ENCODE peak calls at places on chromosomes 11 and 22, in four cellular contexts. One of them, this sample, is unnamed.

GRCh38 chr22:38133331-38133730 is 22.8 kb upstream of the BAIAP2L2 start:
- DNase-seq in stimulated activated CD8-positive, alpha-beta memory T cell treated with anti-CD3 and anti-CD28 coated beads, Interleukin-15, amount 100 ng/mL, for 24 hours: no peak
- DNase-seq in right lobe of liver: no peak
- DNase-seq in head of caudate nucleus: no peak
- DNase-seq in this sample: no peak

GRCh38 chr11:97740783-97741151 is 1280.0 kb upstream of the CNTN5 start:
- DNase-seq in stimulated activated CD8-positive, alpha-beta memory T cell treated with anti-CD3 and anti-CD28 coated beads, Interleukin-15, amount 100 ng/mL, for 24 hours: no peak
- DNase-seq in head of caudate nucleus: no peak
- DNase-seq in right lobe of liver: no peak
- DNase-seq in this sample: no peak

GRCh38 chr11:113241190-113242051 is 73.0 kb upstream of the TTC12 start:
- DNase-seq in stimulated activated CD8-positive, alpha-beta memory T cell treated with anti-CD3 and anti-CD28 coated beads, Interleukin-15, amount 100 ng/mL, for 24 hours: no peak
- DNase-seq in head of caudate nucleus: no peak
- DNase-seq in right lobe of liver: no peak
- DNase-seq in this sample: no peak

GRCh38 chr11:116281173-116282160 is 491.3 kb downstream of the BUD13 start:
- DNase-seq in stimulated activated CD8-positive, alpha-beta memory T cell treated with anti-CD3 and anti-CD28 coated beads, Interleukin-15, amount 100 ng/mL, for 24 hours: no peak
- DNase-seq in right lobe of liver: no peak
- DNase-seq in head of caudate nucleus: no peak
- DNase-seq in this sample: no peak

GRCh38 chr11:45113807-45114206 is 32.6 kb upstream of the PRDM11 start:
- DNase-seq in right lobe of liver: no peak
- DNase-seq in stimulated activated CD8-positive, alpha-beta memory T cell treated with anti-CD3 and anti-CD28 coated beads, Interleukin-15, amount 100 ng/mL, for 24 hours: no peak
- DNase-seq in head of caudate nucleus: no peak
- DNase-seq in this sample: no peak

GRCh38 chr11:71999813-72000590 is 1.3 kb downstream of the IL18BP start:
- DNase-seq in right lobe of liver: no peak
- DNase-seq in stimulated activated CD8-positive, alpha-beta memory T cell treated with anti-CD3 and anti-CD28 coated beads, Interleukin-15, amount 100 ng/mL, for 24 hours: no peak
- DNase-seq in head of caudate nucleus: no peak
- DNase-seq in this sample: no peak

GRCh38 chr11:117822031-117822521 is 2.5 kb downstream of the FXYD2 start:
- DNase-seq in head of caudate nucleus: no peak
- DNase-seq in stimulated activated CD8-positive, alpha-beta memory T cell treated with anti-CD3 and anti-CD28 coated beads, Interleukin-15, amount 100 ng/mL, for 24 hours: no peak
- DNase-seq in right lobe of liver: no peak
- DNase-seq in this sample: no peak

GRCh38 chr22:32175751-32176644 is 16.9 kb upstream of the C22orf42 start:
- DNase-seq in head of caudate nucleus: no peak
- DNase-seq in right lobe of liver: no peak
- DNase-seq in stimulated activated CD8-positive, alpha-beta memory T cell treated with anti-CD3 and anti-CD28 coated beads, Interleukin-15, amount 100 ng/mL, for 24 hours: no peak
- DNase-seq in this sample: no peak

GRCh38 chr11:42054351-42054750 is 594.9 kb upstream of the LRRC4C start:
- DNase-seq in right lobe of liver: no peak
- DNase-seq in head of caudate nucleus: no peak
- DNase-seq in stimulated activated CD8-positive, alpha-beta memory T cell treated with anti-CD3 and anti-CD28 coated beads, Interleukin-15, amount 100 ng/mL, for 24 hours: no peak
- DNase-seq in this sample: no peak

GRCh38 chr22:33073989-33074391 is 15.8 kb upstream of the SYN3 start:
- DNase-seq in head of caudate nucleus: no peak
- DNase-seq in right lobe of liver: no peak
- DNase-seq in stimulated activated CD8-positive, alpha-beta memory T cell treated with anti-CD3 and anti-CD28 coated beads, Interleukin-15, amount 100 ng/mL, for 24 hours: no peak
- DNase-seq in this sample: peak; percentile 7

GRCh38 chr22:37303821-37304274 is 21.5 kb downstream of the CYTH4 start:
- DNase-seq in stimulated activated CD8-positive, alpha-beta memory T cell treated with anti-CD3 and anti-CD28 coated beads, Interleukin-15, amount 100 ng/mL, for 24 hours: no peak
- DNase-seq in head of caudate nucleus: no peak
- DNase-seq in right lobe of liver: no peak
- DNase-seq in this sample: peak; percentile 91

GRCh38 chr11:75558939-75559843 is 2.9 kb upstream of the SERPINH1 start:
- DNase-seq in head of caudate nucleus: no peak
- DNase-seq in right lobe of liver: no peak
- DNase-seq in stimulated activated CD8-positive, alpha-beta memory T cell treated with anti-CD3 and anti-CD28 coated beads, Interleukin-15, amount 100 ng/mL, for 24 hours: no peak
- DNase-seq in this sample: peak; percentile 64

GRCh38 chr22:38030311-38031133 is 26.7 kb upstream of the PICK1 start:
- DNase-seq in stimulated activated CD8-positive, alpha-beta memory T cell treated with anti-CD3 and anti-CD28 coated beads, Interleukin-15, amount 100 ng/mL, for 24 hours: no peak
- DNase-seq in head of caudate nucleus: no peak
- DNase-seq in right lobe of liver: no peak
- DNase-seq in this sample: no peak

GRCh38 chr22:47116426-47117341 is 354.2 kb downstream of the TBC1D22A start:
- DNase-seq in head of caudate nucleus: no peak
- DNase-seq in right lobe of liver: no peak
- DNase-seq in stimulated activated CD8-positive, alpha-beta memory T cell treated with anti-CD3 and anti-CD28 coated beads, Interleukin-15, amount 100 ng/mL, for 24 hours: no peak
- DNase-seq in this sample: no peak

GRCh38 chr11:830295-831131 is 2.2 kb upstream of the CD151 start:
- DNase-seq in head of caudate nucleus: no peak
- DNase-seq in stimulated activated CD8-positive, alpha-beta memory T cell treated with anti-CD3 and anti-CD28 coated beads, Interleukin-15, amount 100 ng/mL, for 24 hours: no peak
- DNase-seq in right lobe of liver: peak; percentile 85
- DNase-seq in this sample: peak; percentile 51

GRCh38 chr11:2299773-2300172 is 1.9 kb downstream of the C11orf21 start:
- DNase-seq in stimulated activated CD8-positive, alpha-beta memory T cell treated with anti-CD3 and anti-CD28 coated beads, Interleukin-15, amount 100 ng/mL, for 24 hours: no peak
- DNase-seq in right lobe of liver: no peak
- DNase-seq in head of caudate nucleus: no peak
- DNase-seq in this sample: no peak

GRCh38 chr22:48605856-48606255 is 1221.8 kb downstream of the BRD1 start:
- DNase-seq in stimulated activated CD8-positive, alpha-beta memory T cell treated with anti-CD3 and anti-CD28 coated beads, Interleukin-15, amount 100 ng/mL, for 24 hours: no peak
- DNase-seq in right lobe of liver: no peak
- DNase-seq in head of caudate nucleus: peak; percentile 35
- DNase-seq in this sample: no peak

GRCh38 chr11:10878408-10879214 is 20.8 kb upstream of the ZBED5 start:
- DNase-seq in right lobe of liver: no peak
- DNase-seq in stimulated activated CD8-positive, alpha-beta memory T cell treated with anti-CD3 and anti-CD28 coated beads, Interleukin-15, amount 100 ng/mL, for 24 hours: no peak
- DNase-seq in head of caudate nucleus: no peak
- DNase-seq in this sample: peak; percentile 31

GRCh38 chr11:19994712-19995111 is 165.6 kb downstream of the DBX1 start:
- DNase-seq in head of caudate nucleus: no peak
- DNase-seq in right lobe of liver: no peak
- DNase-seq in stimulated activated CD8-positive, alpha-beta memory T cell treated with anti-CD3 and anti-CD28 coated beads, Interleukin-15, amount 100 ng/mL, for 24 hours: no peak
- DNase-seq in this sample: no peak

GRCh38 chr11:9802291-9802861 is 138.5 kb downstream of the SWAP70 start:
- DNase-seq in head of caudate nucleus: no peak
- DNase-seq in right lobe of liver: no peak
- DNase-seq in stimulated activated CD8-positive, alpha-beta memory T cell treated with anti-CD3 and anti-CD28 coated beads, Interleukin-15, amount 100 ng/mL, for 24 hours: no peak
- DNase-seq in this sample: peak; percentile 33

GRCh38 chr22:41256254-41256897 is 15.6 kb upstream of the CHADL start:
- DNase-seq in stimulated activated CD8-positive, alpha-beta memory T cell treated with anti-CD3 and anti-CD28 coated beads, Interleukin-15, amount 100 ng/mL, for 24 hours: no peak
- DNase-seq in head of caudate nucleus: no peak
- DNase-seq in right lobe of liver: no peak
- DNase-seq in this sample: peak; percentile 76

GRCh38 chr22:21025266-21025665 is 7.1 kb downstream of the SLC7A4 start:
- DNase-seq in stimulated activated CD8-positive, alpha-beta memory T cell treated with anti-CD3 and anti-CD28 coated beads, Interleukin-15, amount 100 ng/mL, for 24 hours: no peak
- DNase-seq in head of caudate nucleus: no peak
- DNase-seq in right lobe of liver: no peak
- DNase-seq in this sample: no peak

GRCh38 chr11:124174001-124174400 is 9.1 kb upstream of the OR10D3 start:
- DNase-seq in right lobe of liver: no peak
- DNase-seq in stimulated activated CD8-positive, alpha-beta memory T cell treated with anti-CD3 and anti-CD28 coated beads, Interleukin-15, amount 100 ng/mL, for 24 hours: no peak
- DNase-seq in head of caudate nucleus: peak; percentile 7
- DNase-seq in this sample: peak; percentile 52

This sample was measured in brain microvascular endothelial cell.